ENCODE peak calls at places on chromosomes 16 and 17, in ten cellular contexts. One of them, this sample, is unnamed. For H3K36me3, the result is how much of the 10 kb centered on the place peaks cover.

GRCh38 chr17:81638683-81639082 is 1.7 kb downstream of the TSPAN10 start:
- DNase-seq in uterus: no peak
- DNase-seq in effector memory CD4-positive, alpha-beta T cell: no peak
- DNase-seq in prostate gland: no peak
- DNase-seq in PC-9: no peak
- DNase-seq in ascending aorta: no peak
- DNase-seq in stomach: no peak
- DNase-seq in aorta: no peak
- DNase-seq in CD8-positive, alpha-beta T cell: no peak
- DNase-seq in gastrocnemius medialis: no peak
- DNase-seq in this sample: no peak

GRCh38 chr17:42845918-42846593 is 1.7 kb downstream of the AOC2 start:
- DNase-seq in uterus: no peak
- DNase-seq in effector memory CD4-positive, alpha-beta T cell: no peak
- DNase-seq in prostate gland: no peak
- DNase-seq in PC-9: no peak
- DNase-seq in ascending aorta: peak
- DNase-seq in stomach: no peak
- DNase-seq in aorta: no peak
- DNase-seq in CD8-positive, alpha-beta T cell: no peak
- DNase-seq in gastrocnemius medialis: no peak
- DNase-seq in this sample: no peak

GRCh38 chr17:296906-297690 is 55.5 kb downstream of the RPH3AL start:
- DNase-seq in uterus: no peak
- DNase-seq in effector memory CD4-positive, alpha-beta T cell: no peak
- DNase-seq in prostate gland: no peak
- DNase-seq in PC-9: no peak
- DNase-seq in ascending aorta: peak
- DNase-seq in stomach: no peak
- DNase-seq in aorta: peak
- DNase-seq in CD8-positive, alpha-beta T cell: no peak
- DNase-seq in gastrocnemius medialis: no peak
- DNase-seq in this sample: no peak

GRCh38 chr17:79943354-79944241 is 92.1 kb downstream of the TBC1D16 start:
- DNase-seq in uterus: peak
- DNase-seq in effector memory CD4-positive, alpha-beta T cell: no peak
- DNase-seq in prostate gland: no peak
- DNase-seq in PC-9: no peak
- DNase-seq in ascending aorta: peak
- DNase-seq in stomach: no peak
- DNase-seq in aorta: peak
- DNase-seq in CD8-positive, alpha-beta T cell: no peak
- DNase-seq in gastrocnemius medialis: no peak
- DNase-seq in this sample: no peak

GRCh38 chr16:78764478-78764877 is 665.0 kb downstream of the WWOX start:
- DNase-seq in uterus: no peak
- DNase-seq in effector memory CD4-positive, alpha-beta T cell: no peak
- DNase-seq in prostate gland: no peak
- DNase-seq in PC-9: no peak
- DNase-seq in ascending aorta: no peak
- DNase-seq in stomach: no peak
- DNase-seq in aorta: no peak
- DNase-seq in CD8-positive, alpha-beta T cell: peak
- DNase-seq in gastrocnemius medialis: no peak
- DNase-seq in this sample: no peak

GRCh38 chr17:54530398-54530797 is 370.3 kb upstream of the TOM1L1 start:
- DNase-seq in uterus: no peak
- DNase-seq in effector memory CD4-positive, alpha-beta T cell: no peak
- DNase-seq in prostate gland: no peak
- DNase-seq in PC-9: no peak
- DNase-seq in ascending aorta: no peak
- DNase-seq in stomach: no peak
- DNase-seq in aorta: no peak
- DNase-seq in CD8-positive, alpha-beta T cell: no peak
- DNase-seq in gastrocnemius medialis: no peak
- DNase-seq in this sample: no peak

GRCh38 chr16:64711026-64711425 is 410.8 kb downstream of the CDH11 start:
- DNase-seq in uterus: no peak
- DNase-seq in effector memory CD4-positive, alpha-beta T cell: no peak
- DNase-seq in prostate gland: no peak
- DNase-seq in PC-9: no peak
- DNase-seq in ascending aorta: no peak
- DNase-seq in stomach: no peak
- DNase-seq in aorta: no peak
- DNase-seq in CD8-positive, alpha-beta T cell: no peak
- DNase-seq in gastrocnemius medialis: no peak
- DNase-seq in this sample: no peak

GRCh38 chr17:31369266-31369665 is 22.2 kb upstream of the RAB11FIP4 start:
- DNase-seq in uterus: no peak
- DNase-seq in effector memory CD4-positive, alpha-beta T cell: no peak
- DNase-seq in prostate gland: no peak
- DNase-seq in PC-9: no peak
- DNase-seq in ascending aorta: no peak
- DNase-seq in stomach: no peak
- DNase-seq in aorta: no peak
- DNase-seq in CD8-positive, alpha-beta T cell: no peak
- DNase-seq in gastrocnemius medialis: no peak
- DNase-seq in this sample: no peak

GRCh38 chr16:69937465-69937951 is 13.6 kb upstream of the CLEC18A start:
- DNase-seq in uterus: no peak
- DNase-seq in effector memory CD4-positive, alpha-beta T cell: no peak
- DNase-seq in prostate gland: no peak
- DNase-seq in PC-9: no peak
- DNase-seq in ascending aorta: no peak
- DNase-seq in stomach: no peak
- DNase-seq in aorta: no peak
- DNase-seq in CD8-positive, alpha-beta T cell: no peak
- DNase-seq in gastrocnemius medialis: no peak
- DNase-seq in this sample: no peak

DNA sequence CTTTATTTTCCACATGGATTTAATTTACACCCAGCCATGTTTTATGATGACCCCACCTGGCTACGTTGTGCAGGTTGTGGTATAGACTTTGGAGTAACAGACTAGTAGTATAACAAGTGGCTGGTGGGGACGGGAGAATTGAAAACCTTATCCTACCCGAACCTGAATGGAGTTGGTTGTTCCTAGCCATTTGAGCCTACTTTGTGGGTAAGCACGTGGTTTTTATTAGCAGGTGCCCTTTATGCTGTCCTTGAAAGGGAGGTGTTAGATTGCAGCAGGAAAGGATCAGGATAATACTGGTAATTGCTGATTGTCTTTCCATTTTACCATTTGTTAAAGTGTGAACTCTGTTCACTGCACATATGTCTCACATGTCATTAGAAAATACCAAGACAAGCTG is 31.9 kb upstream of the PHAF1 start:
- DNase-seq in uterus: no peak
- DNase-seq in effector memory CD4-positive, alpha-beta T cell: no peak
- DNase-seq in prostate gland: no peak
- DNase-seq in PC-9: no peak
- DNase-seq in ascending aorta: no peak
- DNase-seq in stomach: no peak
- DNase-seq in aorta: no peak
- DNase-seq in CD8-positive, alpha-beta T cell: no peak
- DNase-seq in gastrocnemius medialis: no peak
- DNase-seq in this sample: peak
- H3K36me3 ChIP-seq in uterus: under half
- H3K36me3 ChIP-seq in effector memory CD4-positive, alpha-beta T cell: under half
- H3K36me3 ChIP-seq in prostate gland: under half
- H3K36me3 ChIP-seq in PC-9: under half
- H3K36me3 ChIP-seq in ascending aorta: under half
- H3K36me3 ChIP-seq in stomach: under half
- H3K36me3 ChIP-seq in aorta: under half
- H3K36me3 ChIP-seq in CD8-positive, alpha-beta T cell: under half
- H3K36me3 ChIP-seq in gastrocnemius medialis: under half
- H3K36me3 ChIP-seq in this sample: under half

DNA sequence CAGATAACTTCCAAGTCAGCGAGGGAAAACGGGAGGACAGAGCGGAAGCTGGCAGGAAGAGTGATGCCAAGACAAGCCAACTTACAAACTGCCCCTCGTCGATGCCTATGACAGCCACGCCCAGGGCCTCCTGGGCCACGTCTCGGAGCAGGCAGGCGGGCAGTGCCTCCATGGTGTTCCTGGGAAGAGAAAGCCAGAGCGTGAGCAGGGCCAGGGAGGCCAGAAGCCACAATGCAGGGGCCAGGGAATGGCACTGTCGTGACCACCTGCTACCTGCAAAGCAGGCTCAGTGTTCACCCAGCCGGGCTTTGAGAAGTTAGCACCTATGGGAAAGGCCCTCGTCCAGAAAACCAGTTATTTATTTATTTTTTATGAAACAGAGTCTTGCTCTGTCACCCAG is 4.3 kb downstream of the TK1 start:
- DNase-seq in uterus: no peak
- DNase-seq in effector memory CD4-positive, alpha-beta T cell: no peak
- DNase-seq in prostate gland: no peak
- DNase-seq in PC-9: no peak
- DNase-seq in ascending aorta: no peak
- DNase-seq in stomach: no peak
- DNase-seq in aorta: no peak
- DNase-seq in CD8-positive, alpha-beta T cell: no peak
- DNase-seq in gastrocnemius medialis: no peak
- DNase-seq in this sample: no peak
- H3K36me3 ChIP-seq in uterus: under half
- H3K36me3 ChIP-seq in effector memory CD4-positive, alpha-beta T cell: under half
- H3K36me3 ChIP-seq in prostate gland: under half
- H3K36me3 ChIP-seq in PC-9: under half
- H3K36me3 ChIP-seq in ascending aorta: under half
- H3K36me3 ChIP-seq in stomach: under half
- H3K36me3 ChIP-seq in aorta: under half
- H3K36me3 ChIP-seq in CD8-positive, alpha-beta T cell: under half
- H3K36me3 ChIP-seq in gastrocnemius medialis: under half
- H3K36me3 ChIP-seq in this sample: under half

DNA sequence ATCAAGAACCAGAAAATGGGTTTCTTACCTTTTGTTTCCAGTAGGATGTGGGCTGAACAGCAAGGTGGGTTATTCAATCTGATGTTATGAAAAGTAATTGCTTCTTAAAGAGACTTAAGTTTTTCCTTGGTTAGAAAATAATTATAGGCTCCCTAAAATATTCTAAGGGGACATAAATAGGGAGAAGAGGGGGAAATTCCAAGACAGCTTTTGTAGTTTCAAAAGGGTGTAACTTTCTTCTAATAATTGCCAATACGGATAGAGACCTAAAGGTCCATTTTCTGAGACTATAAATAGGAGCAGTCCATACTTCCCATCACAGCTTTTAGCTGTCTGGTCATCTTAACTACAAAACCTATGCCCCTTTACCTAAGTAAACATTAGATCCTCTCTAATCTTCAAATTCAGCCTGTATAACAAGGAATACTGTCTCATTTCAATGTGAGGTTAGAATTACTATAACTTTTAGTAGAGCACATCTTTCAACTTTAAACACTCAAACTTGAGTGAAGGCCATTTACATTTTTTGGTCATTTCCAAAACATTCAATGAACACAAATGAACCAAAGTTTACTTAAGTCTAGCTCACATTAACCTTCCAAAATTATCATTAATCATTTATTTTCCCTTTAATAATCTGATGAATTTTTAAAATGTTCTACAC is 5.5 kb downstream of the SRSF1 start:
- DNase-seq in uterus: no peak
- DNase-seq in effector memory CD4-positive, alpha-beta T cell: no peak
- DNase-seq in prostate gland: no peak
- DNase-seq in PC-9: no peak
- DNase-seq in ascending aorta: no peak
- DNase-seq in stomach: no peak
- DNase-seq in aorta: no peak
- DNase-seq in CD8-positive, alpha-beta T cell: no peak
- DNase-seq in gastrocnemius medialis: no peak
- DNase-seq in this sample: no peak
- H3K36me3 ChIP-seq in uterus: under half
- H3K36me3 ChIP-seq in effector memory CD4-positive, alpha-beta T cell: under half
- H3K36me3 ChIP-seq in prostate gland: under half
- H3K36me3 ChIP-seq in PC-9: half or more
- H3K36me3 ChIP-seq in ascending aorta: under half
- H3K36me3 ChIP-seq in stomach: half or more
- H3K36me3 ChIP-seq in aorta: under half
- H3K36me3 ChIP-seq in CD8-positive, alpha-beta T cell: under half
- H3K36me3 ChIP-seq in gastrocnemius medialis: under half
- H3K36me3 ChIP-seq in this sample: under half

GRCh38 chr16:89101303-89102034 is 7.8 kb downstream of the ACSF3 start:
- DNase-seq in uterus: no peak
- DNase-seq in effector memory CD4-positive, alpha-beta T cell: no peak
- DNase-seq in prostate gland: no peak
- DNase-seq in PC-9: no peak
- DNase-seq in ascending aorta: no peak
- DNase-seq in stomach: no peak
- DNase-seq in aorta: no peak
- DNase-seq in CD8-positive, alpha-beta T cell: no peak
- DNase-seq in gastrocnemius medialis: no peak
- DNase-seq in this sample: no peak

GRCh38 chr16:89100601-89101302 is 7.1 kb downstream of the ACSF3 start:
- DNase-seq in uterus: no peak
- DNase-seq in effector memory CD4-positive, alpha-beta T cell: no peak
- DNase-seq in prostate gland: no peak
- DNase-seq in PC-9: no peak
- DNase-seq in ascending aorta: no peak
- DNase-seq in stomach: no peak
- DNase-seq in aorta: no peak
- DNase-seq in CD8-positive, alpha-beta T cell: no peak
- DNase-seq in gastrocnemius medialis: no peak
- DNase-seq in this sample: no peak

GRCh38 chr16:89103156-89103555 is 9.5 kb downstream of the ACSF3 start:
- DNase-seq in uterus: no peak
- DNase-seq in effector memory CD4-positive, alpha-beta T cell: no peak
- DNase-seq in prostate gland: no peak
- DNase-seq in PC-9: no peak
- DNase-seq in ascending aorta: no peak
- DNase-seq in stomach: peak
- DNase-seq in aorta: no peak
- DNase-seq in CD8-positive, alpha-beta T cell: no peak
- DNase-seq in gastrocnemius medialis: no peak
- DNase-seq in this sample: peak

GRCh38 chr16:89102777-89103073 is 9.1 kb downstream of the ACSF3 start:
- DNase-seq in uterus: no peak
- DNase-seq in effector memory CD4-positive, alpha-beta T cell: no peak
- DNase-seq in prostate gland: no peak
- DNase-seq in PC-9: no peak
- DNase-seq in ascending aorta: no peak
- DNase-seq in stomach: no peak
- DNase-seq in aorta: no peak
- DNase-seq in CD8-positive, alpha-beta T cell: no peak
- DNase-seq in gastrocnemius medialis: no peak
- DNase-seq in this sample: peak

DNA sequence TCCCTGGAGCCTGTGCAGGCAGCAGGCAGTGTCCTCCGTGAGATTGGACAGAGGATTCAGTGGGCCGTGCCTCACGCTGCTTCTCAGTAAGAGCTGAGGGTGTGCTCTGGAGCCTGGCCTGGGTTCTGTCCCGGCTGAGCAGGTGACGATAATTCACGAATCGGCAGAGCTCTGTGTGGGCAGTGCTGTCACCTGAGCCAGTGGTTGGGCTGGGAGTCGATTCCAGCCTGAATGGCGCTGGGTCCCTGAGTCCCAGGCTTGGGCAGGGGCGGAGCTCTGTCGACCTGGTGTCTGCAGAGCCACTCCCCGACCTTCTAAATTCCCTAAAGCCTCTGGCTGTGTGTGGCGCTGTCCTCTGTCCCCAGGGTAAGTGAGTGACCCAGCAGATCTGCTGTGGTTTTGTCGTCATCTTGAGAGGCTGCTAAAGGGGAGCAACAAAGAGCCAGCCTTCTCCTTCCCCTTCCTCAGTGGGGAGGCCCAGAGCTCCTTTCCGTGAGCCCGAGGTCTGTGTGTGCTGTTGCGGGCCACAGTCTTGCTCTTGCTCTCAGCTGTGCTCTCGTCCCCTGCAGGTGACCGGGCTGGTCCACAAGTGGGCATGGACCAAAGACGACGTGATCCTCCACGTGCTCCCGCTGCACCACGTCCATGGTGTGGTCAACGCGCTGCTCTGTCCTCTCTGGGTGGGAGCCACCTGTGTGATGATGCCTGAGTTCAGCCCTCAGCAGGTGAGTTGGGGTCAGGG is 8.6 kb downstream of the ACSF3 start:
- DNase-seq in uterus: no peak
- DNase-seq in effector memory CD4-positive, alpha-beta T cell: no peak
- DNase-seq in prostate gland: no peak
- DNase-seq in PC-9: no peak
- DNase-seq in ascending aorta: no peak
- DNase-seq in stomach: no peak
- DNase-seq in aorta: no peak
- DNase-seq in CD8-positive, alpha-beta T cell: no peak
- DNase-seq in gastrocnemius medialis: no peak
- DNase-seq in this sample: peak
- H3K36me3 ChIP-seq in uterus: under half
- H3K36me3 ChIP-seq in effector memory CD4-positive, alpha-beta T cell: half or more
- H3K36me3 ChIP-seq in prostate gland: under half
- H3K36me3 ChIP-seq in PC-9: under half
- H3K36me3 ChIP-seq in ascending aorta: half or more
- H3K36me3 ChIP-seq in stomach: half or more
- H3K36me3 ChIP-seq in aorta: under half
- H3K36me3 ChIP-seq in CD8-positive, alpha-beta T cell: half or more
- H3K36me3 ChIP-seq in gastrocnemius medialis: under half
- H3K36me3 ChIP-seq in this sample: under half

This sample was measured in small intestine.